ENCODE peak calls at places on chromosomes 12 and 14, in four cellular contexts. One of them, this sample, is unnamed.

GRCh38 chr12:108375986-108376663 is 37.0 kb upstream of the CMKLR1 start:
- DNase-seq in WTC11: no peak
- DNase-seq in HepG2: no peak
- DNase-seq in GM12878: no peak
- DNase-seq in this sample: no peak

GRCh38 chr14:81147140-81147897 is 73.4 kb downstream of the GTF2A1 start:
- DNase-seq in HepG2: no peak
- DNase-seq in WTC11: no peak
- DNase-seq in GM12878: no peak
- DNase-seq in this sample: no peak

GRCh38 chr14:22400590-22401259 is 188.3 kb downstream of the DAD1 start:
- DNase-seq in HepG2: no peak
- DNase-seq in WTC11: no peak
- DNase-seq in GM12878: no peak
- DNase-seq in this sample: no peak

GRCh38 chr12:103538397-103538796 is 42.6 kb upstream of the C12orf42 start:
- DNase-seq in GM12878: no peak
- DNase-seq in HepG2: no peak
- DNase-seq in WTC11: no peak
- DNase-seq in this sample: no peak

GRCh38 chr14:66514206-66514605 is 6.3 kb downstream of the GPHN start:
- DNase-seq in HepG2: no peak
- DNase-seq in GM12878: no peak
- DNase-seq in WTC11: no peak
- DNase-seq in this sample: no peak

GRCh38 chr12:96140110-96140509 is 54.1 kb upstream of the ELK3 start:
- DNase-seq in GM12878: no peak
- DNase-seq in HepG2: no peak
- DNase-seq in WTC11: no peak
- DNase-seq in this sample: no peak

GRCh38 chr12:52151153-52151858 is 40.5 kb downstream of the KRT80 start:
- DNase-seq in HepG2: no peak
- DNase-seq in WTC11: no peak
- DNase-seq in GM12878: no peak
- DNase-seq in this sample: no peak

GRCh38 chr12:57146925-57147640 is at the start of gene LRP1-AS:
- DNase-seq in HepG2: peak
- DNase-seq in GM12878: no peak
- DNase-seq in WTC11: no peak
- DNase-seq in this sample: no peak

GRCh38 chr12:87848248-87848868 is 180.8 kb downstream of the C12orf50 start:
- DNase-seq in HepG2: peak
- DNase-seq in GM12878: peak
- DNase-seq in WTC11: no peak
- DNase-seq in this sample: peak

GRCh38 chr14:93042968-93043940 is 72.5 kb downstream of the ITPK1 start:
- DNase-seq in GM12878: no peak
- DNase-seq in HepG2: peak
- DNase-seq in WTC11: no peak
- DNase-seq in this sample: no peak

GRCh38 chr12:108828774-108829173 is 28.6 kb downstream of the SSH1 start:
- DNase-seq in GM12878: no peak
- DNase-seq in WTC11: no peak
- DNase-seq in HepG2: no peak
- DNase-seq in this sample: no peak

GRCh38 chr12:8911606-8912268 is 2.6 kb upstream of the PHC1 start:
- DNase-seq in GM12878: no peak
- DNase-seq in WTC11: no peak
- DNase-seq in HepG2: no peak
- DNase-seq in this sample: no peak

GRCh38 chr12:119695034-119695433 is 27.1 kb downstream of the PRKAB1 start:
- DNase-seq in WTC11: peak
- DNase-seq in GM12878: no peak
- DNase-seq in HepG2: peak
- DNase-seq in this sample: peak

GRCh38 chr14:69852897-69853296 is 26.3 kb upstream of the SMOC1 start:
- DNase-seq in GM12878: no peak
- DNase-seq in WTC11: no peak
- DNase-seq in HepG2: no peak
- DNase-seq in this sample: no peak

GRCh38 chr12:96434107-96434506 is 33.9 kb upstream of the CDK17 start:
- DNase-seq in HepG2: no peak
- DNase-seq in GM12878: no peak
- DNase-seq in WTC11: no peak
- DNase-seq in this sample: no peak

GRCh38 chr12:4246116-4246515 is 27.4 kb upstream of the CCND2 start:
- DNase-seq in HepG2: no peak
- DNase-seq in WTC11: no peak
- DNase-seq in GM12878: no peak
- DNase-seq in this sample: no peak

GRCh38 chr12:122872815-122873361 is 23.0 kb downstream of the VPS37B start:
- DNase-seq in WTC11: no peak
- DNase-seq in HepG2: no peak
- DNase-seq in GM12878: no peak
- DNase-seq in this sample: no peak

GRCh38 chr14:99101826-99102461 is 170.1 kb downstream of the BCL11B start:
- DNase-seq in HepG2: no peak
- DNase-seq in WTC11: no peak
- DNase-seq in GM12878: no peak
- DNase-seq in this sample: no peak

GRCh38 chr12:77686760-77687159 is 143.9 kb upstream of the NAV3 start:
- DNase-seq in GM12878: no peak
- DNase-seq in HepG2: no peak
- DNase-seq in WTC11: no peak
- DNase-seq in this sample: no peak

GRCh38 chr14:74886001-74886400 is 4.3 kb downstream of the DLST start:
- DNase-seq in WTC11: peak
- DNase-seq in GM12878: no peak
- DNase-seq in HepG2: no peak
- DNase-seq in this sample: no peak

GRCh38 chr12:131159660-131160059 is 206.0 kb downstream of the ADGRD1 start:
- DNase-seq in HepG2: peak
- DNase-seq in GM12878: no peak
- DNase-seq in WTC11: no peak
- DNase-seq in this sample: peak

GRCh38 chr14:31934767-31935266 is 142.3 kb upstream of the ARHGAP5 start:
- DNase-seq in WTC11: peak
- DNase-seq in HepG2: peak
- DNase-seq in GM12878: no peak
- DNase-seq in this sample: peak

GRCh38 chr14:94330432-94330831 is 7.3 kb upstream of the SERPINA6 start:
- DNase-seq in HepG2: no peak
- DNase-seq in GM12878: no peak
- DNase-seq in WTC11: no peak
- DNase-seq in this sample: no peak

DNA sequence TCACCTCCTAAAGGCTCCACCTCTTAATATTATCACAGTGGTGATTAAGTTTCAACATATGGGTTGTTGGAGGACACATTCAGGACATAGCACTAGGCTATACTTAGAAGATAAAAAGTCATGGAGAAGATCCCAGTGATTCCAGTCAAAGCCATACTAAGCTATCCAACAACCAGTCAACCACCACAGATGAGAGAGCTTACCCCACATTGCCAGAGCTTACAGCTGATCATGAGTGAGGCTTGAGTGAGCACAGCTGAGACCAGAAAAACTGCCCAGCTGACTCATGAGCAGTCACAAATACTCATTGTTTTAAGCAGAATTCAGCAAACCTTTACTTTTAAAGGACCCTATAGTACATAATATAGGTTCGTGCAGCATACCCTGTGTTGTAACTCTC is 85.1 kb downstream of the DRAM1 start:
- DNase-seq in HepG2: no peak
- DNase-seq in WTC11: no peak
- DNase-seq in GM12878: no peak
- DNase-seq in this sample: no peak
- TF ChIP-seq ETV6 in HepG2: no peak
- TF ChIP-seq ETV6 in WTC11: no peak
- TF ChIP-seq ETV6 in GM12878: no peak
- TF ChIP-seq ETV6 in this sample: no peak

DNA sequence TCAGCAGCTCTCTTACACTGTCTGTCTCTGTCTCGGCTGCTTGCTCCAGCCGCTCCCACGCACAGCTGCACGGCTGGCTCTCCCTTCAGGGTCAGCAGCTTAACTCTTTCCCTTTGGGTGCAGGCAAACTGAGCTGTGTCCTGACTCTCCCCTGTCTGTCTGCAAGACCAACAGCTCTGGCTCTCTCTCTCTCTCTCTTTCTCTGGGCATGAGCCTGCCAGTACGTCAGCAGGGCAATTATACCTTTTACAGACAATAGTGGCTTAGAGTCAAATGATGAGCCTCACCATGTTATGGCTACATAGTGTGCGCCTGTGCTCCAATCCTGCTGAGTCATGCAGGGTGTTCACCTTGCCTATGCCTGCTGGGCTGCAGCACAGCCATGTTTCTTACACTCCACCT is 120.5 kb upstream of the DDHD1 start:
- DNase-seq in GM12878: no peak
- DNase-seq in WTC11: no peak
- DNase-seq in HepG2: peak
- DNase-seq in this sample: peak
- TF ChIP-seq ETV6 in GM12878: no peak
- TF ChIP-seq ETV6 in WTC11: no peak
- TF ChIP-seq ETV6 in HepG2: no peak
- TF ChIP-seq ETV6 in this sample: no peak

DNA sequence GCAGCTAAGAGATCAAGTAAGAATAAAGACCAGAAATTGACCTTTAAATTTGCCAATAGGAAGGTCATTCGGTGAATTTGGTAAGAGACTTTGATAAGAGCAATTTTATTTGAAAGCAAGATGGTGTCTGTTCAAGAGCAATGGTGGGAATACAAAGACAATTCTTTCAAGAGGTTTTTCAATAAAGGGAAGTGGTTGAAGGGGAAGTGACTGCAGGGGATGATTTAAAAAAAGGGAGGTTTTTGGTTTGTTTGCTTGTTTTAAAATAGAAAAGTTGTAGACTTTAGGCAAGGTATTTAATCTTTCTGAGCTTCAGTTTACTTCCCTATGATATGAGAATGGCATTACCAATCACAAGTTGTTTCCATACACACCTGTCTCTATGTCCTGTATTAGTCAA is 4.3 kb upstream of the APPL2 start:
- DNase-seq in HepG2: no peak
- DNase-seq in GM12878: no peak
- DNase-seq in WTC11: no peak
- DNase-seq in this sample: no peak
- TF ChIP-seq ETV6 in HepG2: no peak
- TF ChIP-seq ETV6 in GM12878: no peak
- TF ChIP-seq ETV6 in WTC11: no peak
- TF ChIP-seq ETV6 in this sample: no peak

GRCh38 chr12:64840129-64840528 is 15.7 kb downstream of the TBC1D30 start:
- DNase-seq in GM12878: no peak
- DNase-seq in WTC11: no peak
- DNase-seq in HepG2: no peak
- DNase-seq in this sample: no peak
- TF ChIP-seq ETV6 in GM12878: no peak
- TF ChIP-seq ETV6 in WTC11: no peak
- TF ChIP-seq ETV6 in HepG2: no peak
- TF ChIP-seq ETV6 in this sample: no peak

DNA sequence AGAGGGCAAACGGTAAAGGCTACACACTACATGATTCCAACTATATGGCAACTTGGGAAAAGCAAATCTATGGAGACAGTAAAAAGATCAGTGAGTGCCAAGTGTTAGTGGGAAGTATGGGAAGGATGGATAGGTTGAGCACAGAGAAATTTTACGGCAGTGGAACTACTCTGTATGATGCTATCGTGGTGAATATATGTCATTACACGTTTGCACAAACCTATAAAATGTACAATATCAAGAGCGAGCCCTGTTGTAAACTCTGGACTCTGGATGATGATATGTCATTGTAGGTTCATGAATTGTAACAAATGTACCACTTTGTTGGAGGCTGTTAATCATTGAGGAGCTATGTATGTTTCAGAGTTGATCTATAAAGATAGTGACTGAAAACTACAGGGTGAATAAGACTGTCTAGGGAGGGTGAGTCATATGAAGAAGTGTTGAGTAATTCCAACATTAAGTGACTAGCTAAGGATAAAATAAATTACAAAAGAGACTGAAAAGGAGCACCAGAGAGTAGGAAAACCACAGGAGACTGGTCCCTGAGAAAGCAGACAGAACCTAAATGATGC is 349.2 kb upstream of the LMO3 start:
- DNase-seq in HepG2: no peak
- DNase-seq in GM12878: no peak
- DNase-seq in WTC11: no peak
- DNase-seq in this sample: no peak
- TF ChIP-seq ETV6 in HepG2: no peak
- TF ChIP-seq ETV6 in GM12878: no peak
- TF ChIP-seq ETV6 in WTC11: no peak
- TF ChIP-seq ETV6 in this sample: no peak

GRCh38 chr12:40832668-40833067 is 140.4 kb downstream of the CNTN1 start:
- DNase-seq in GM12878: no peak
- DNase-seq in WTC11: no peak
- DNase-seq in HepG2: no peak
- DNase-seq in this sample: no peak

GRCh38 chr12:40831916-40832315 is 139.7 kb downstream of the CNTN1 start:
- DNase-seq in HepG2: no peak
- DNase-seq in GM12878: no peak
- DNase-seq in WTC11: no peak
- DNase-seq in this sample: no peak

GRCh38 chr12:40833818-40834217 is 141.6 kb downstream of the CNTN1 start:
- DNase-seq in HepG2: no peak
- DNase-seq in WTC11: no peak
- DNase-seq in GM12878: no peak
- DNase-seq in this sample: no peak

GRCh38 chr12:40837891-40838424 is 145.7 kb downstream of the CNTN1 start:
- DNase-seq in WTC11: no peak
- DNase-seq in GM12878: no peak
- DNase-seq in HepG2: no peak
- DNase-seq in this sample: no peak

GRCh38 chr12:40834321-40834720 is 142.1 kb downstream of the CNTN1 start:
- DNase-seq in GM12878: no peak
- DNase-seq in HepG2: no peak
- DNase-seq in WTC11: no peak
- DNase-seq in this sample: no peak
- TF ChIP-seq ETV6 in GM12878: no peak
- TF ChIP-seq ETV6 in HepG2: no peak
- TF ChIP-seq ETV6 in WTC11: no peak
- TF ChIP-seq ETV6 in this sample: no peak